ENCODE peak calls at places on chromosome 18, in five cellular contexts. One of them, this sample, is unnamed.

GRCh38 chr18:5132987-5133386 is 64.1 kb downstream of the AKAIN1 start:
- DNase-seq in SJSA1: no peak
- DNase-seq in lung: no peak
- DNase-seq in transverse colon: no peak
- DNase-seq in aorta: no peak
- DNase-seq in this sample: no peak

GRCh38 chr18:74951165-74951760 is 257.7 kb downstream of the PTGR3 start:
- DNase-seq in SJSA1: peak; percentile 93
- DNase-seq in lung: peak; percentile 76
- DNase-seq in transverse colon: peak; percentile 45
- DNase-seq in aorta: peak; percentile 68
- DNase-seq in this sample: no peak

GRCh38 chr18:22465859-22466602 is 48.3 kb upstream of the CTAGE1 start:
- DNase-seq in SJSA1: peak; percentile 95
- DNase-seq in lung: peak; percentile 58
- DNase-seq in transverse colon: no peak
- DNase-seq in aorta: peak; percentile 65
- DNase-seq in this sample: peak; percentile 74

GRCh38 chr18:76764296-76764901 is 58.0 kb upstream of the ZNF236 start:
- DNase-seq in SJSA1: no peak
- DNase-seq in lung: no peak
- DNase-seq in transverse colon: no peak
- DNase-seq in aorta: no peak
- DNase-seq in this sample: no peak

GRCh38 chr18:74252032-74252380 is 39.8 kb downstream of the CYB5A start:
- DNase-seq in SJSA1: no peak
- DNase-seq in lung: no peak
- DNase-seq in transverse colon: no peak
- DNase-seq in aorta: no peak
- DNase-seq in this sample: no peak

GRCh38 chr18:47754311-47755101 is 176.0 kb downstream of the SMAD2 start:
- DNase-seq in SJSA1: no peak
- DNase-seq in lung: no peak
- DNase-seq in transverse colon: peak; percentile 58
- DNase-seq in aorta: no peak
- DNase-seq in this sample: peak; percentile 39

GRCh38 chr18:2627821-2628276 is 27.7 kb upstream of the SMCHD1 start:
- DNase-seq in SJSA1: no peak
- DNase-seq in lung: no peak
- DNase-seq in transverse colon: no peak
- DNase-seq in aorta: no peak
- DNase-seq in this sample: no peak

GRCh38 chr18:25464211-25464610 is 112.2 kb upstream of the ZNF521 start:
- DNase-seq in SJSA1: peak; percentile 82
- DNase-seq in lung: no peak
- DNase-seq in transverse colon: no peak
- DNase-seq in aorta: no peak
- DNase-seq in this sample: no peak

GRCh38 chr18:24426398-24427294 is at the start of gene IMPACT:
- DNase-seq in SJSA1: peak; percentile 83
- DNase-seq in lung: peak; percentile 80
- DNase-seq in transverse colon: peak; percentile 84
- DNase-seq in aorta: peak; percentile 88
- DNase-seq in this sample: peak; percentile 88

GRCh38 chr18:61551586-61551985 is 218.4 kb downstream of the CDH20 start:
- DNase-seq in SJSA1: peak; percentile 86
- DNase-seq in lung: no peak
- DNase-seq in transverse colon: peak; percentile 20
- DNase-seq in aorta: no peak
- DNase-seq in this sample: peak; percentile 77

GRCh38 chr18:59911600-59911999 is 11.8 kb downstream of the PMAIP1 start:
- DNase-seq in SJSA1: no peak
- DNase-seq in lung: no peak
- DNase-seq in transverse colon: no peak
- DNase-seq in aorta: no peak
- DNase-seq in this sample: no peak

GRCh38 chr18:57807336-57808117 is 4.4 kb upstream of the ATP8B1 start:
- DNase-seq in SJSA1: peak; percentile 72
- DNase-seq in lung: no peak
- DNase-seq in transverse colon: no peak
- DNase-seq in aorta: no peak
- DNase-seq in this sample: no peak

GRCh38 chr18:23684515-23685197 is 4.6 kb upstream of the LAMA3 start:
- DNase-seq in SJSA1: no peak
- DNase-seq in lung: no peak
- DNase-seq in transverse colon: no peak
- DNase-seq in aorta: no peak
- DNase-seq in this sample: no peak

GRCh38 chr18:65659912-65660311 is 90.9 kb upstream of the CDH7 start:
- DNase-seq in SJSA1: no peak
- DNase-seq in lung: no peak
- DNase-seq in transverse colon: no peak
- DNase-seq in aorta: no peak
- DNase-seq in this sample: no peak

GRCh38 chr18:69674921-69675405 is 272.7 kb downstream of the CD226 start:
- DNase-seq in SJSA1: no peak
- DNase-seq in lung: no peak
- DNase-seq in transverse colon: no peak
- DNase-seq in aorta: no peak
- DNase-seq in this sample: no peak

GRCh38 chr18:58635891-58636290 is 7.0 kb upstream of the ALPK2 start:
- DNase-seq in SJSA1: peak; percentile 49
- DNase-seq in lung: no peak
- DNase-seq in transverse colon: no peak
- DNase-seq in aorta: no peak
- DNase-seq in this sample: no peak

GRCh38 chr18:28113271-28114023 is 63.5 kb downstream of the CDH2 start:
- DNase-seq in SJSA1: no peak
- DNase-seq in lung: no peak
- DNase-seq in transverse colon: no peak
- DNase-seq in aorta: no peak
- DNase-seq in this sample: no peak

GRCh38 chr18:57087985-57088384 is 58.9 kb upstream of the BOD1L2 start:
- DNase-seq in SJSA1: no peak
- DNase-seq in lung: no peak
- DNase-seq in transverse colon: peak; percentile 14
- DNase-seq in aorta: no peak
- DNase-seq in this sample: no peak

GRCh38 chr18:70422061-70422965 is 133.5 kb downstream of the SOCS6 start:
- DNase-seq in SJSA1: peak; percentile 93
- DNase-seq in lung: peak; percentile 87
- DNase-seq in transverse colon: peak; percentile 68
- DNase-seq in aorta: peak; percentile 91
- DNase-seq in this sample: peak; percentile 69

GRCh38 chr18:23575309-23575651 is 11.0 kb downstream of the NPC1 start:
- DNase-seq in SJSA1: no peak
- DNase-seq in lung: no peak
- DNase-seq in transverse colon: no peak
- DNase-seq in aorta: no peak
- DNase-seq in this sample: no peak

GRCh38 chr18:47397671-47398319 is 146.3 kb upstream of the SKOR2 start:
- DNase-seq in SJSA1: no peak
- DNase-seq in lung: no peak
- DNase-seq in transverse colon: peak; percentile 10
- DNase-seq in aorta: no peak
- DNase-seq in this sample: no peak

GRCh38 chr18:13539050-13539449 is 187.3 kb downstream of the FAM210A start:
- DNase-seq in SJSA1: no peak
- DNase-seq in lung: no peak
- DNase-seq in transverse colon: peak; percentile 68
- DNase-seq in aorta: no peak
- DNase-seq in this sample: no peak

GRCh38 chr18:75241705-75242104 is 31.1 kb downstream of the TSHZ1 start:
- DNase-seq in SJSA1: no peak
- DNase-seq in lung: no peak
- DNase-seq in transverse colon: no peak
- DNase-seq in aorta: no peak
- DNase-seq in this sample: no peak

GRCh38 chr18:58842978-58843661 is 21.6 kb upstream of the ZNF532 start:
- DNase-seq in SJSA1: no peak
- DNase-seq in lung: no peak
- DNase-seq in transverse colon: no peak
- DNase-seq in aorta: no peak
- DNase-seq in this sample: peak; percentile 48

GRCh38 chr18:13137939-13138821 is 80.4 kb upstream of the LDLRAD4 start:
- DNase-seq in SJSA1: peak; percentile 35
- DNase-seq in lung: peak; percentile 85
- DNase-seq in transverse colon: peak; percentile 89
- DNase-seq in aorta: peak; percentile 79
- DNase-seq in this sample: peak; percentile 75

GRCh38 chr18:28729321-28729720 is 552.4 kb upstream of the CDH2 start:
- DNase-seq in SJSA1: no peak
- DNase-seq in lung: no peak
- DNase-seq in transverse colon: no peak
- DNase-seq in aorta: no peak
- DNase-seq in this sample: no peak

GRCh38 chr18:11872479-11873136 is 21.4 kb downstream of the CHMP1B start:
- DNase-seq in SJSA1: no peak
- DNase-seq in lung: no peak
- DNase-seq in transverse colon: no peak
- DNase-seq in aorta: no peak
- DNase-seq in this sample: peak; percentile 41

GRCh38 chr18:36993068-36993467 is 164.1 kb downstream of the KIAA1328 start:
- DNase-seq in SJSA1: no peak
- DNase-seq in lung: no peak
- DNase-seq in transverse colon: no peak
- DNase-seq in aorta: no peak
- DNase-seq in this sample: no peak

GRCh38 chr18:13443546-13443945 is 225.0 kb downstream of the LDLRAD4 start:
- DNase-seq in SJSA1: no peak
- DNase-seq in lung: no peak
- DNase-seq in transverse colon: no peak
- DNase-seq in aorta: no peak
- DNase-seq in this sample: no peak

GRCh38 chr18:36889316-36889715 is 60.4 kb downstream of the KIAA1328 start:
- DNase-seq in SJSA1: no peak
- DNase-seq in lung: no peak
- DNase-seq in transverse colon: no peak
- DNase-seq in aorta: no peak
- DNase-seq in this sample: no peak

GRCh38 chr18:46700026-46700425 is 43.0 kb upstream of the LOXHD1 start:
- DNase-seq in SJSA1: no peak
- DNase-seq in lung: no peak
- DNase-seq in transverse colon: no peak
- DNase-seq in aorta: no peak
- DNase-seq in this sample: no peak

GRCh38 chr18:6605115-6605869 is 124.2 kb upstream of the ARHGAP28 start:
- DNase-seq in SJSA1: no peak
- DNase-seq in lung: no peak
- DNase-seq in transverse colon: no peak
- DNase-seq in aorta: no peak
- DNase-seq in this sample: no peak

GRCh38 chr18:58615150-58616132 is 13.4 kb downstream of the ALPK2 start:
- DNase-seq in SJSA1: no peak
- DNase-seq in lung: no peak
- DNase-seq in transverse colon: peak; percentile 21
- DNase-seq in aorta: no peak
- DNase-seq in this sample: no peak

GRCh38 chr18:21996261-21996892 is 173.0 kb upstream of the GATA6 start:
- DNase-seq in SJSA1: no peak
- DNase-seq in lung: no peak
- DNase-seq in transverse colon: peak; percentile 51
- DNase-seq in aorta: no peak
- DNase-seq in this sample: no peak

GRCh38 chr18:79413025-79413424 is 17.3 kb downstream of the NFATC1 start:
- DNase-seq in SJSA1: no peak
- DNase-seq in lung: no peak
- DNase-seq in transverse colon: no peak
- DNase-seq in aorta: peak; percentile 33
- DNase-seq in this sample: no peak

GRCh38 chr18:72089432-72089831 is 454.7 kb downstream of the CBLN2 start:
- DNase-seq in SJSA1: no peak
- DNase-seq in lung: no peak
- DNase-seq in transverse colon: no peak
- DNase-seq in aorta: no peak
- DNase-seq in this sample: no peak
- H3K4me3 ChIP-seq in SJSA1: no peak overlapping the region
- H3K4me3 ChIP-seq in lung: no peak overlapping the region
- H3K4me3 ChIP-seq in transverse colon: no peak overlapping the region
- H3K4me3 ChIP-seq in aorta: no peak overlapping the region
- H3K4me3 ChIP-seq in this sample: no peak overlapping the region

DNA sequence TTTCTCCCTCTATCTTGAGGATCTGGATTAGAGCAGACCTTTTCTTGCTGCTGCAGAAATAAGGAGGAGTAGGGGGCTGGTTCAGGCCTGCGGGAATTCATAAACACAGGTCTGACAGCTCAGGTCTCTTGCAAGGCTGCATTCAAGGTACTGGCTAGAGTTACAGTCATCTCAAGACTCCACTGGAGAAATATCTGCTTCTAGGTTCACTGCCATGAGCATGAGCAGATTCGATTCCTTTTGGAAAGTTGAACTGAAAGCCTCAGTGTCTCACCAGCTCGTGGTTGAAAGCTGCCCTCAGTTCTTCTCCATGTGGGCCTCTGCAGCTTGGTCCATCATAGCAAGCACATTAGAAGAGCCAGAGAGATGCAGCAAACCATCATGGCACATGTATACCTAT is 124.4 kb upstream of the SETBP1 start:
- DNase-seq in SJSA1: no peak
- DNase-seq in lung: no peak
- DNase-seq in transverse colon: no peak
- DNase-seq in aorta: no peak
- DNase-seq in this sample: no peak
- H3K4me3 ChIP-seq in SJSA1: no peak overlapping the region
- H3K4me3 ChIP-seq in lung: no peak overlapping the region
- H3K4me3 ChIP-seq in transverse colon: no peak overlapping the region
- H3K4me3 ChIP-seq in aorta: no peak overlapping the region
- H3K4me3 ChIP-seq in this sample: no peak overlapping the region

DNA sequence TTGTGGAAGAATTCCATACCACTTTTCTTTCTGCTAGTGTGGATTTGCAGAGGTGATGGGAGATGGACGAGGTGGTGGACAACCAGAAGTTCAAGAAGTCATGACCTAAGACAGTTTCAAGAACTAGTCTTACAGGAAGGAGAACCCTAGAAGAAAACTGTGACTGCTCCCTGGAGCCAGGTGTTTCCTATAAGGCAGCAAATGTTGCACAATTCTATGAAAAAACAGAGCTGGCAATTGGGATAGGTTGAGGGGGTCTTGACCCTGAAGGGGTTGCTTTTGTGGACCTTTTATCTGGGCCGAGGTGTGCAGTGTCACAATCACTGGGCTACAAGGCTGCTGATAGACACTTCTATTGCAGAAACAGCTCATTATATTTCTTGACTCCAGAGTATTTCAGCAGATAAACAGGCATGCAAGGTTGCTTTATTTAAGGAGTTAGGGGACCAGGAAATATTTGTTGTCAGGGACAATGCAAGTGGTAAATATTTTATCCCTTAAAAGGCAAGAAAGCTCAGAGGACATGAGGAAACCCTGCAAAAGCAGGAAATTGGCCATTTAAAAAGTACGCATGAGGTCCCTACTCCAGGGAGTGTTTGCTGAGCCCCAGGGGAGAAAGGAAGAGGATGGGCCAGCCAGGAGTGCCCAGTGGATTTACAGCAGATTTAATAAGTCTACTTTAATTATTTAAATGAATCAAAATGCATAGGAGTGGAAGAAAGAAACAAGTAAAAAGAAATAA is 22.9 kb downstream of the APCDD1 start:
- DNase-seq in SJSA1: no peak
- DNase-seq in lung: no peak
- DNase-seq in transverse colon: no peak
- DNase-seq in aorta: no peak
- DNase-seq in this sample: no peak
- H3K4me3 ChIP-seq in SJSA1: no peak overlapping the region
- H3K4me3 ChIP-seq in lung: no peak overlapping the region
- H3K4me3 ChIP-seq in transverse colon: no peak overlapping the region
- H3K4me3 ChIP-seq in aorta: no peak overlapping the region
- H3K4me3 ChIP-seq in this sample: no peak overlapping the region

GRCh38 chr18:64380117-64380516 is 231.2 kb upstream of the LINC00305 start:
- DNase-seq in SJSA1: no peak
- DNase-seq in lung: no peak
- DNase-seq in transverse colon: no peak
- DNase-seq in aorta: no peak
- DNase-seq in this sample: no peak
- H3K4me3 ChIP-seq in SJSA1: no peak overlapping the region
- H3K4me3 ChIP-seq in lung: no peak overlapping the region
- H3K4me3 ChIP-seq in transverse colon: no peak overlapping the region
- H3K4me3 ChIP-seq in aorta: no peak overlapping the region
- H3K4me3 ChIP-seq in this sample: no peak overlapping the region

This sample was measured in heart right ventricle.